ENCODE peak calls at places on chromosome 21, in five cellular contexts. One of them, this sample, is unnamed.

GRCh38 chr21:18499761-18500376 is 96.3 kb upstream of the TMPRSS15 start:
- DNase-seq in A549: peak
- DNase-seq in IMR-90: peak
- DNase-seq in body of pancreas: peak
- DNase-seq in tibial nerve: peak
- DNase-seq in this sample: no peak

GRCh38 chr21:33755354-33755753 is 113.1 kb downstream of the ITSN1 start:
- DNase-seq in IMR-90: no peak
- DNase-seq in A549: no peak
- DNase-seq in body of pancreas: no peak
- DNase-seq in tibial nerve: no peak
- DNase-seq in this sample: no peak

GRCh38 chr21:15592271-15592860 is 137.4 kb upstream of the USP25 start:
- DNase-seq in A549: peak
- DNase-seq in tibial nerve: peak
- DNase-seq in body of pancreas: no peak
- DNase-seq in IMR-90: peak
- DNase-seq in this sample: no peak

GRCh38 chr21:32806810-32807386 is 35.3 kb upstream of the PAXBP1 start:
- DNase-seq in A549: no peak
- DNase-seq in body of pancreas: no peak
- DNase-seq in tibial nerve: no peak
- DNase-seq in IMR-90: peak
- DNase-seq in this sample: no peak

GRCh38 chr21:32099812-32100416 is 178.9 kb downstream of the MIS18A start:
- DNase-seq in body of pancreas: no peak
- DNase-seq in tibial nerve: no peak
- DNase-seq in A549: peak
- DNase-seq in IMR-90: peak
- DNase-seq in this sample: no peak

GRCh38 chr21:14071902-14072734 is 138.6 kb downstream of the LIPI start:
- DNase-seq in IMR-90: no peak
- DNase-seq in body of pancreas: no peak
- DNase-seq in A549: no peak
- DNase-seq in tibial nerve: no peak
- DNase-seq in this sample: no peak

GRCh38 chr21:15063081-15063820 is 1.5 kb downstream of the NRIP1 start:
- DNase-seq in A549: no peak
- DNase-seq in tibial nerve: no peak
- DNase-seq in IMR-90: peak
- DNase-seq in body of pancreas: no peak
- DNase-seq in this sample: no peak

GRCh38 chr21:38077504-38077903 is 161.2 kb upstream of the KCNJ6 start:
- DNase-seq in A549: no peak
- DNase-seq in tibial nerve: no peak
- DNase-seq in body of pancreas: no peak
- DNase-seq in IMR-90: no peak
- DNase-seq in this sample: no peak

GRCh38 chr21:42039470-42039901 is 29.3 kb upstream of the ZBTB21 start:
- DNase-seq in body of pancreas: peak
- DNase-seq in A549: no peak
- DNase-seq in tibial nerve: peak
- DNase-seq in IMR-90: peak
- DNase-seq in this sample: peak

GRCh38 chr21:38652396-38652795 is 153.3 kb upstream of the ETS2 start:
- DNase-seq in tibial nerve: no peak
- DNase-seq in A549: no peak
- DNase-seq in IMR-90: no peak
- DNase-seq in body of pancreas: no peak
- DNase-seq in this sample: no peak

GRCh38 chr21:32198369-32198768 is 80.5 kb downstream of the MIS18A start:
- DNase-seq in A549: no peak
- DNase-seq in body of pancreas: no peak
- DNase-seq in IMR-90: no peak
- DNase-seq in tibial nerve: no peak
- DNase-seq in this sample: no peak

GRCh38 chr21:29641001-29641634 is 298.7 kb downstream of the GRIK1 start:
- DNase-seq in A549: no peak
- DNase-seq in IMR-90: no peak
- DNase-seq in tibial nerve: no peak
- DNase-seq in body of pancreas: no peak
- DNase-seq in this sample: no peak

GRCh38 chr21:40952551-40953330 is 105.8 kb upstream of the DSCAM start:
- DNase-seq in A549: no peak
- DNase-seq in body of pancreas: no peak
- DNase-seq in tibial nerve: no peak
- DNase-seq in IMR-90: no peak
- DNase-seq in this sample: no peak

GRCh38 chr21:41817228-41817627 is 50.4 kb upstream of the RIPK4 start:
- DNase-seq in A549: peak
- DNase-seq in IMR-90: peak
- DNase-seq in body of pancreas: peak
- DNase-seq in tibial nerve: peak
- DNase-seq in this sample: peak

GRCh38 chr21:43361493-43362296 is 65.2 kb downstream of the SIK1 start:
- DNase-seq in body of pancreas: no peak
- DNase-seq in IMR-90: peak
- DNase-seq in tibial nerve: peak
- DNase-seq in A549: no peak
- DNase-seq in this sample: no peak
- TF ChIP-seq POLR2A in body of pancreas: peak
- TF ChIP-seq POLR2A in IMR-90: peak
- TF ChIP-seq POLR2A in tibial nerve: no peak
- TF ChIP-seq POLR2A in A549: no peak
- TF ChIP-seq POLR2A in this sample: no peak

DNA sequence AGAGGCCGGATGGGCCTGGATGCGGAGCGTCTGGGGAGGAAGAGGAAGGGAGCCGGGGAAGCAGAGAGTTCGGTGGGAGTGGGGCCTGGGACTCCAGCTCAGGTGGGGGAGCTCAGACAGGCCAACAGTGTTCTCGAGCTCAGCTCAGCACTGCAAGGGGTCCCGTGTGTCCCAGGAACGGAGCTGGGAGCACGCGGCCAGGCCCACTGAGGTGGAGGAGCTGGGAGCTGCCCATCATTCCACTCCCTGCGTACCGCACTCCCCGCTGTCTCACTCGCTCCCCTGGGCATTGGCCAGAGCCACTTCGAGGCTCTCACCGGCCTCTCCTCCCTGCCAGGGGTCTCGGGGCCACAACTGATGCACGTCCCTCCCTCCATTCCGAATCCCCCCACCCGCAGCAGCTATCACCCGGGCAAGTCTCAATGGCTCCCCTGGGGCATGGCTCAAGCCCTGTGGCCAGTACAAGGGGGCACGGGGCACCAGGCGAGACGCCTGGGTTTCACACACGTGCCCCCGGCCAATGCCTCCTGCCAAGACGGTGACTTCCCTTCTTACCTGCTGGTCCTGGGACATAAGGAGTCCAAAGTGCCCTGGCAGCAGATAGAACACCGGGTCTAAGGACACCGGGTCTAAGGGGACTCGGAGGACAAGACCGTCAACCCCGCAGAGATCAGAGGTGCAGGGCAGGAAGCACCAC is 30.3 kb upstream of the COL6A2 start:
- DNase-seq in tibial nerve: no peak
- DNase-seq in A549: no peak
- DNase-seq in IMR-90: no peak
- DNase-seq in body of pancreas: no peak
- DNase-seq in this sample: no peak
- H3K4me3 ChIP-seq in tibial nerve: no peak
- H3K4me3 ChIP-seq in A549: no peak
- H3K4me3 ChIP-seq in IMR-90: no peak
- H3K4me3 ChIP-seq in body of pancreas: no peak
- H3K4me3 ChIP-seq in this sample: no peak

GRCh38 chr21:45528028-45528705 is 14.1 kb downstream of the SLC19A1 start:
- DNase-seq in IMR-90: no peak
- DNase-seq in body of pancreas: no peak
- DNase-seq in tibial nerve: no peak
- DNase-seq in A549: no peak
- DNase-seq in this sample: no peak

GRCh38 chr21:45531393-45532215 is 10.6 kb downstream of the SLC19A1 start:
- DNase-seq in A549: no peak
- DNase-seq in IMR-90: no peak
- DNase-seq in body of pancreas: no peak
- DNase-seq in tibial nerve: no peak
- DNase-seq in this sample: no peak

GRCh38 chr21:45528981-45529784 is 13.1 kb downstream of the SLC19A1 start:
- DNase-seq in IMR-90: no peak
- DNase-seq in A549: no peak
- DNase-seq in body of pancreas: no peak
- DNase-seq in tibial nerve: no peak
- DNase-seq in this sample: no peak

GRCh38 chr21:45530423-45531113 is 11.7 kb downstream of the SLC19A1 start:
- DNase-seq in A549: no peak
- DNase-seq in body of pancreas: no peak
- DNase-seq in tibial nerve: no peak
- DNase-seq in IMR-90: no peak
- DNase-seq in this sample: no peak

GRCh38 chr21:45529785-45530422 is 12.3 kb downstream of the SLC19A1 start:
- DNase-seq in IMR-90: no peak
- DNase-seq in A549: no peak
- DNase-seq in tibial nerve: no peak
- DNase-seq in body of pancreas: no peak
- DNase-seq in this sample: no peak
- TF ChIP-seq POLR2A in IMR-90: no peak
- TF ChIP-seq POLR2A in A549: no peak
- TF ChIP-seq POLR2A in tibial nerve: no peak
- TF ChIP-seq POLR2A in body of pancreas: no peak
- TF ChIP-seq POLR2A in this sample: no peak

DNA sequence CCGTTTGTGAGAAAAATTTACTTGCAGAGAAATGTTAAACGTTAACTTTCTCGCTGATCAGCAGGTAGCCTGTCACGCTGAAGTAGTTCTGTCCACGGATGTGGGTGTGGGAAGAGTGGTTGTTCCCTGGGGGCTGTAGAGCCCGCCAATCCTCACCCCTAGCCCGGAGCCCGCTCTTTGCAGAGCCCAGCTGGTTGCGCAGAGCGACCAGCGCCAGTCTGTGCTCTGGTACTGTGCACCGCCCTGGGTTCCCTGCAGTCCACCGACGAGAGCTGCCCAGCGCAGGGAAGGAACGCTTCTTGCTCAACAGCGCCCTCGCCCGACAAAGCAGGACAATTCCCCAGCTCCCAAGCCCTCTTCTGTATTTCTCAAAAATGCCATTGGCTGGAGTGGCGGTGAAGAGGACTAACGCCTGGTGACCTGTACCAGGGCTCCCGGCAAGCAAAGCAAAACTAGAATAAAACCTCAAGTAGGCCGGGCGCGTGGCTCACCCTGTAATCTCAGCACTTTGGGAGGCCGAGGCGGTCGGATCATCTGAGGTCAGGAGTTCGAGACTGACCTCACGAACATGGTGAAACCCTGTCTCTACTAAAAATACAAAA is 3.3 kb downstream of the RIPPLY3 start:
- DNase-seq in IMR-90: peak
- DNase-seq in A549: peak
- DNase-seq in body of pancreas: peak
- DNase-seq in tibial nerve: peak
- DNase-seq in this sample: peak
- H3K4me3 ChIP-seq in IMR-90: peak
- H3K4me3 ChIP-seq in A549: peak
- H3K4me3 ChIP-seq in body of pancreas: no peak
- H3K4me3 ChIP-seq in tibial nerve: peak
- H3K4me3 ChIP-seq in this sample: peak

DNA sequence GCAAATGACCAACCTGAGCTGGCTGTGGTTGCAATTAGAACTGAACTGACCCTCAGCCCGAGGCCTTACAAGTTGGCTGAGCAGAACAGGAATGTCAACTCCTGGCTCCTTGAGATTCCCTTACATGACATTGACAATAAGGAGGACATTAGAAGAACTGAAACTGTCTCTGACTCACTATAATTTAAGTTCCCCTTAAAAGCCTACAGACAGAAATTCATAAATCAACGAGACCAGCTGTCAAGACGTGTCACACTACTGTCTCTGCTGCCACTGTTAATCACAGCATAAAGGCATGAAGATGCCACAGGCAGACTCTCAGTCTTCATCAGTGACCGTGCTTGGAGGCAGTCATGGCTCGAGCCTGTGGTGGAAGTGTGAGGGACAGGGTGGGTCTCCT is 168.8 kb downstream of the GABPA start:
- DNase-seq in body of pancreas: no peak
- DNase-seq in tibial nerve: no peak
- DNase-seq in IMR-90: no peak
- DNase-seq in A549: no peak
- DNase-seq in this sample: no peak
- TF ChIP-seq POLR2A in body of pancreas: no peak
- TF ChIP-seq POLR2A in tibial nerve: no peak
- TF ChIP-seq POLR2A in IMR-90: no peak
- TF ChIP-seq POLR2A in A549: no peak
- TF ChIP-seq POLR2A in this sample: no peak